ENCODE peak calls at places on chromosomes 6 and 20, in eight cellular contexts. One of them, this sample, is unnamed.

GRCh38 chr6:76840865-76841264 is 622.4 kb downstream of the HTR1B start:
- DNase-seq in cardiac muscle cell: no peak
- DNase-seq in mammary epithelial cell: no peak
- DNase-seq in GM23248: no peak
- DNase-seq in CD8-positive, alpha-beta memory T cell: no peak
- DNase-seq in aorta: no peak
- DNase-seq in HepG2: no peak
- DNase-seq in SJCRH30: no peak
- DNase-seq in this sample: no peak

GRCh38 chr20:9215539-9215938 is 146.7 kb downstream of the PLCB4 start:
- DNase-seq in cardiac muscle cell: no peak
- DNase-seq in mammary epithelial cell: no peak
- DNase-seq in GM23248: peak; percentile 34
- DNase-seq in CD8-positive, alpha-beta memory T cell: no peak
- DNase-seq in aorta: no peak
- DNase-seq in HepG2: peak; percentile 41
- DNase-seq in SJCRH30: peak; percentile 38
- DNase-seq in this sample: peak; percentile 24

GRCh38 chr20:12598894-12599293 is 409.9 kb upstream of the SPTLC3 start:
- DNase-seq in cardiac muscle cell: no peak
- DNase-seq in mammary epithelial cell: no peak
- DNase-seq in GM23248: no peak
- DNase-seq in CD8-positive, alpha-beta memory T cell: no peak
- DNase-seq in aorta: no peak
- DNase-seq in HepG2: no peak
- DNase-seq in SJCRH30: no peak
- DNase-seq in this sample: no peak

GRCh38 chr6:137266032-137266586 is 46.9 kb upstream of the IFNGR1 start:
- DNase-seq in cardiac muscle cell: no peak
- DNase-seq in mammary epithelial cell: no peak
- DNase-seq in GM23248: no peak
- DNase-seq in CD8-positive, alpha-beta memory T cell: no peak
- DNase-seq in aorta: no peak
- DNase-seq in HepG2: no peak
- DNase-seq in SJCRH30: peak; percentile 21
- DNase-seq in this sample: no peak

GRCh38 chr6:44010411-44011349 is 116.6 kb downstream of the MRPL14 start:
- DNase-seq in cardiac muscle cell: peak; percentile 74
- DNase-seq in mammary epithelial cell: peak; percentile 90
- DNase-seq in GM23248: peak; percentile 98
- DNase-seq in CD8-positive, alpha-beta memory T cell: no peak
- DNase-seq in aorta: peak; percentile 56
- DNase-seq in HepG2: no peak
- DNase-seq in SJCRH30: peak; percentile 40
- DNase-seq in this sample: peak; percentile 93

GRCh38 chr6:111030008-111031006 is 48.5 kb downstream of the RPF2 start:
- DNase-seq in cardiac muscle cell: peak; percentile 15
- DNase-seq in mammary epithelial cell: no peak
- DNase-seq in GM23248: peak; percentile 15
- DNase-seq in CD8-positive, alpha-beta memory T cell: no peak
- DNase-seq in aorta: no peak
- DNase-seq in HepG2: no peak
- DNase-seq in SJCRH30: no peak
- DNase-seq in this sample: peak; percentile 29

GRCh38 chr20:10784337-10785183 is 110.8 kb upstream of the JAG1 start:
- DNase-seq in cardiac muscle cell: no peak
- DNase-seq in mammary epithelial cell: no peak
- DNase-seq in GM23248: no peak
- DNase-seq in CD8-positive, alpha-beta memory T cell: no peak
- DNase-seq in aorta: no peak
- DNase-seq in HepG2: no peak
- DNase-seq in SJCRH30: no peak
- DNase-seq in this sample: no peak

GRCh38 chr6:156599977-156600647 is 177.1 kb upstream of the ARID1B start:
- DNase-seq in cardiac muscle cell: no peak
- DNase-seq in mammary epithelial cell: no peak
- DNase-seq in GM23248: no peak
- DNase-seq in CD8-positive, alpha-beta memory T cell: no peak
- DNase-seq in aorta: no peak
- DNase-seq in HepG2: no peak
- DNase-seq in SJCRH30: no peak
- DNase-seq in this sample: no peak

GRCh38 chr6:71268710-71269437 is 19.7 kb upstream of the OGFRL1 start:
- DNase-seq in cardiac muscle cell: no peak
- DNase-seq in mammary epithelial cell: no peak
- DNase-seq in GM23248: no peak
- DNase-seq in CD8-positive, alpha-beta memory T cell: no peak
- DNase-seq in aorta: no peak
- DNase-seq in HepG2: no peak
- DNase-seq in SJCRH30: no peak
- DNase-seq in this sample: no peak

GRCh38 chr20:49610701-49611538 is 43.0 kb upstream of the PTGIS start:
- DNase-seq in cardiac muscle cell: peak; percentile 82
- DNase-seq in mammary epithelial cell: peak; percentile 54
- DNase-seq in GM23248: peak; percentile 81
- DNase-seq in CD8-positive, alpha-beta memory T cell: peak; percentile 59
- DNase-seq in aorta: peak; percentile 79
- DNase-seq in HepG2: peak; percentile 87
- DNase-seq in SJCRH30: peak; percentile 92
- DNase-seq in this sample: peak; percentile 81

GRCh38 chr6:131807644-131808459 is at the start of gene ENPP1:
- DNase-seq in cardiac muscle cell: peak; percentile 81
- DNase-seq in mammary epithelial cell: peak; percentile 39
- DNase-seq in GM23248: peak; percentile 87
- DNase-seq in CD8-positive, alpha-beta memory T cell: peak; percentile 23
- DNase-seq in aorta: peak; percentile 89
- DNase-seq in HepG2: peak; percentile 71
- DNase-seq in SJCRH30: peak; percentile 96
- DNase-seq in this sample: peak; percentile 86

GRCh38 chr6:52499026-52499425 is 77.8 kb downstream of the TRAM2 start:
- DNase-seq in cardiac muscle cell: no peak
- DNase-seq in mammary epithelial cell: no peak
- DNase-seq in GM23248: peak; percentile 72
- DNase-seq in CD8-positive, alpha-beta memory T cell: no peak
- DNase-seq in aorta: no peak
- DNase-seq in HepG2: no peak
- DNase-seq in SJCRH30: no peak
- DNase-seq in this sample: no peak

GRCh38 chr6:31734703-31735500 is 1.4 kb downstream of the CLIC1 start:
- DNase-seq in cardiac muscle cell: peak; percentile 64
- DNase-seq in mammary epithelial cell: peak; percentile 77
- DNase-seq in GM23248: peak; percentile 82
- DNase-seq in CD8-positive, alpha-beta memory T cell: peak; percentile 30
- DNase-seq in aorta: peak; percentile 70
- DNase-seq in HepG2: peak; percentile 65
- DNase-seq in SJCRH30: peak; percentile 54
- DNase-seq in this sample: peak; percentile 67

GRCh38 chr6:63839485-63839884 is 203.9 kb downstream of the PHF3 start:
- DNase-seq in cardiac muscle cell: peak; percentile 32
- DNase-seq in mammary epithelial cell: no peak
- DNase-seq in GM23248: no peak
- DNase-seq in CD8-positive, alpha-beta memory T cell: no peak
- DNase-seq in aorta: no peak
- DNase-seq in HepG2: no peak
- DNase-seq in SJCRH30: no peak
- DNase-seq in this sample: no peak

GRCh38 chr6:33566182-33567084 is 13.6 kb downstream of the BAK1 start:
- DNase-seq in cardiac muscle cell: no peak
- DNase-seq in mammary epithelial cell: peak; percentile 77
- DNase-seq in GM23248: peak; percentile 57
- DNase-seq in CD8-positive, alpha-beta memory T cell: no peak
- DNase-seq in aorta: no peak
- DNase-seq in HepG2: no peak
- DNase-seq in SJCRH30: no peak
- DNase-seq in this sample: peak; percentile 14

GRCh38 chr20:57748601-57749130 is 38.9 kb upstream of the PMEPA1 start:
- DNase-seq in cardiac muscle cell: peak; percentile 36
- DNase-seq in mammary epithelial cell: peak; percentile 91
- DNase-seq in GM23248: peak; percentile 92
- DNase-seq in CD8-positive, alpha-beta memory T cell: peak; percentile 36
- DNase-seq in aorta: peak; percentile 96
- DNase-seq in HepG2: peak; percentile 38
- DNase-seq in SJCRH30: peak; percentile 99
- DNase-seq in this sample: peak; percentile 76

GRCh38 chr20:54200487-54201267 is 7.2 kb upstream of the PFDN4 start:
- DNase-seq in cardiac muscle cell: no peak
- DNase-seq in mammary epithelial cell: no peak
- DNase-seq in GM23248: no peak
- DNase-seq in CD8-positive, alpha-beta memory T cell: no peak
- DNase-seq in aorta: no peak
- DNase-seq in HepG2: no peak
- DNase-seq in SJCRH30: no peak
- DNase-seq in this sample: no peak

GRCh38 chr6:53611342-53611741 is 54.2 kb downstream of the KLHL31 start:
- DNase-seq in cardiac muscle cell: no peak
- DNase-seq in mammary epithelial cell: peak; percentile 95
- DNase-seq in GM23248: no peak
- DNase-seq in CD8-positive, alpha-beta memory T cell: no peak
- DNase-seq in aorta: no peak
- DNase-seq in HepG2: no peak
- DNase-seq in SJCRH30: no peak
- DNase-seq in this sample: no peak

GRCh38 chr6:107409942-107410341 is 49.4 kb downstream of the PDSS2 start:
- DNase-seq in cardiac muscle cell: no peak
- DNase-seq in mammary epithelial cell: no peak
- DNase-seq in GM23248: no peak
- DNase-seq in CD8-positive, alpha-beta memory T cell: no peak
- DNase-seq in aorta: no peak
- DNase-seq in HepG2: no peak
- DNase-seq in SJCRH30: no peak
- DNase-seq in this sample: no peak

GRCh38 chr6:5337573-5337972 is 76.3 kb downstream of the FARS2 start:
- DNase-seq in cardiac muscle cell: no peak
- DNase-seq in mammary epithelial cell: no peak
- DNase-seq in GM23248: peak; percentile 13
- DNase-seq in CD8-positive, alpha-beta memory T cell: no peak
- DNase-seq in aorta: no peak
- DNase-seq in HepG2: no peak
- DNase-seq in SJCRH30: no peak
- DNase-seq in this sample: peak; percentile 24

GRCh38 chr6:138545621-138545980 is 46.3 kb upstream of the NHSL1 start:
- DNase-seq in cardiac muscle cell: peak; percentile 81
- DNase-seq in mammary epithelial cell: no peak
- DNase-seq in GM23248: peak; percentile 58
- DNase-seq in CD8-positive, alpha-beta memory T cell: no peak
- DNase-seq in aorta: peak; percentile 58
- DNase-seq in HepG2: no peak
- DNase-seq in SJCRH30: peak; percentile 71
- DNase-seq in this sample: no peak

GRCh38 chr6:32967151-32968091 is 973 bp upstream of the BRD2 start:
- DNase-seq in cardiac muscle cell: no peak
- DNase-seq in mammary epithelial cell: peak; percentile 60
- DNase-seq in GM23248: peak; percentile 58
- DNase-seq in CD8-positive, alpha-beta memory T cell: peak; percentile 38
- DNase-seq in aorta: no peak
- DNase-seq in HepG2: peak; percentile 87
- DNase-seq in SJCRH30: peak; percentile 65
- DNase-seq in this sample: peak; percentile 70

GRCh38 chr20:19411811-19412210 is 199.4 kb downstream of the SLC24A3 start:
- DNase-seq in cardiac muscle cell: no peak
- DNase-seq in mammary epithelial cell: no peak
- DNase-seq in GM23248: no peak
- DNase-seq in CD8-positive, alpha-beta memory T cell: no peak
- DNase-seq in aorta: no peak
- DNase-seq in HepG2: no peak
- DNase-seq in SJCRH30: no peak
- DNase-seq in this sample: no peak

GRCh38 chr20:41047279-41047974 is 18.8 kb downstream of the TOP1 start:
- DNase-seq in cardiac muscle cell: no peak
- DNase-seq in mammary epithelial cell: no peak
- DNase-seq in GM23248: peak; percentile 16
- DNase-seq in CD8-positive, alpha-beta memory T cell: no peak
- DNase-seq in aorta: no peak
- DNase-seq in HepG2: no peak
- DNase-seq in SJCRH30: no peak
- DNase-seq in this sample: no peak
- H3K4me3 ChIP-seq in cardiac muscle cell: no peak overlapping the region
- H3K4me3 ChIP-seq in mammary epithelial cell: peak overlapping the region; percentile 47
- H3K4me3 ChIP-seq in GM23248: peak overlapping the region; percentile 75
- H3K4me3 ChIP-seq in CD8-positive, alpha-beta memory T cell: peak overlapping the region; percentile 29
- H3K4me3 ChIP-seq in aorta: no peak overlapping the region
- H3K4me3 ChIP-seq in HepG2: no peak overlapping the region
- H3K4me3 ChIP-seq in SJCRH30: no peak overlapping the region
- H3K4me3 ChIP-seq in this sample: peak overlapping the region; percentile 60

DNA sequence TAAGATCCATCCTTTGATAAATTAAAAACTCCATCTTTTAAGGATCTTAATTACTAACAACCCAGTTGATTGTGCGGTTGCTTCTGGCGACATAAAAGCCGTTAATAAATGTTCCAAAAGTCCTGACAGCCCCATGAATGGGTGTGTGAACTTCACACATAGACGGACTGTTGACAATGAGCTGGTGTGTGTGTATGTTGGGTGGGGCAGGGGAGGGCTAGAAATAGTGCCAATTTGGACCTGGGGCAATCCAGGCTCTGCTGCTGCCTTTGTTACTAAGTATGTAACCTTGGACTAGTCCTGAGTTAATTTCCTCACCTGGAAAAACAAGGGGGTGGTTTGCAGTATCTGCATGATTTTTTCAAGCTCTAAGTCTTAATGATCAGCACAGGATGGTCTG is 4.2 kb downstream of the MAS1 start:
- DNase-seq in cardiac muscle cell: no peak
- DNase-seq in mammary epithelial cell: peak; percentile 5
- DNase-seq in GM23248: no peak
- DNase-seq in CD8-positive, alpha-beta memory T cell: no peak
- DNase-seq in aorta: no peak
- DNase-seq in HepG2: no peak
- DNase-seq in SJCRH30: no peak
- DNase-seq in this sample: no peak
- H3K27me3 ChIP-seq in cardiac muscle cell: no peaks in the 10 kb centered on the region
- H3K27me3 ChIP-seq in mammary epithelial cell: peaks cover 5% of the 10 kb centered on the region
- H3K27me3 ChIP-seq in GM23248: peaks cover 53% of the 10 kb centered on the region
- H3K27me3 ChIP-seq in CD8-positive, alpha-beta memory T cell: no peaks in the 10 kb centered on the region
- H3K27me3 ChIP-seq in aorta: no peaks in the 10 kb centered on the region
- H3K27me3 ChIP-seq in HepG2: peaks cover 39% of the 10 kb centered on the region
- H3K27me3 ChIP-seq in SJCRH30: peaks cover 17% of the 10 kb centered on the region
- H3K27me3 ChIP-seq in this sample: peaks cover 37% of the 10 kb centered on the region

DNA sequence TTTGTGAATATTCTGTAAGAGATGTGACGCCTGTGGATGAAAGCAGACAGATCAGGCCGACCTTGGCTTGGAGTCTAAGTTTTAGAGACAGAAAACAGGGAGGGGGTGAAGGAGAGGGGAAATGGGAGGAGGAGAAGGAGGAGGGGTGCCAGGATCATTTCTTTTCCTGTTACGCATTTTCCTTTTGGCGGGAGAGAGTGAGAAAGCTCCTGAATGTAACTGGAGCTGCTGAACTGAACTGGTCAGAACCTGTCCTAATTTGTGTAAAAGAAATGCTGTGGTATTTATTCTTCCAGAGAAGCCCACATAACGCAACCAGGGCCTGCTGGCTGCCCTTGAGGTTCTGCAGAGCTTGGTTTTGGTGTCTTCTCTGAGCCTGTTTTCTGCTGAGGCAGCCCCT is 41.9 kb downstream of the UTRN start:
- DNase-seq in cardiac muscle cell: no peak
- DNase-seq in mammary epithelial cell: no peak
- DNase-seq in GM23248: no peak
- DNase-seq in CD8-positive, alpha-beta memory T cell: no peak
- DNase-seq in aorta: no peak
- DNase-seq in HepG2: no peak
- DNase-seq in SJCRH30: no peak
- DNase-seq in this sample: no peak
- H3K4me1 ChIP-seq in cardiac muscle cell: peaks cover 14% of the 10 kb centered on the region
- H3K4me1 ChIP-seq in mammary epithelial cell: peaks cover 29% of the 10 kb centered on the region
- H3K4me1 ChIP-seq in GM23248: peaks cover 13% of the 10 kb centered on the region
- H3K4me1 ChIP-seq in CD8-positive, alpha-beta memory T cell: no peaks in the 10 kb centered on the region
- H3K4me1 ChIP-seq in aorta: peaks cover 7% of the 10 kb centered on the region
- H3K4me1 ChIP-seq in HepG2: peaks cover 77% of the 10 kb centered on the region
- H3K4me1 ChIP-seq in SJCRH30: peaks cover 5% of the 10 kb centered on the region
- H3K4me1 ChIP-seq in this sample: peaks cover 8% of the 10 kb centered on the region

GRCh38 chr20:18224968-18225568 is 63.3 kb upstream of the ZNF133 start:
- DNase-seq in cardiac muscle cell: peak; percentile 41
- DNase-seq in mammary epithelial cell: peak; percentile 72
- DNase-seq in GM23248: peak; percentile 87
- DNase-seq in CD8-positive, alpha-beta memory T cell: no peak
- DNase-seq in aorta: peak; percentile 48
- DNase-seq in HepG2: peak; percentile 26
- DNase-seq in SJCRH30: peak; percentile 70
- DNase-seq in this sample: peak; percentile 69
- H3K4me3 ChIP-seq in cardiac muscle cell: no peak overlapping the region
- H3K4me3 ChIP-seq in mammary epithelial cell: no peak overlapping the region
- H3K4me3 ChIP-seq in GM23248: peak overlapping the region; percentile 61
- H3K4me3 ChIP-seq in CD8-positive, alpha-beta memory T cell: no peak overlapping the region
- H3K4me3 ChIP-seq in aorta: peak overlapping the region; percentile 11
- H3K4me3 ChIP-seq in HepG2: no peak overlapping the region
- H3K4me3 ChIP-seq in SJCRH30: peak overlapping the region; percentile 43
- H3K4me3 ChIP-seq in this sample: peak overlapping the region; percentile 46

This sample was measured in adipocyte.